ENCODE peak calls at places on chromosomes 12 and 14, in ten cellular contexts. One of them, this sample, is unnamed.

GRCh38 chr12:76726626-76727025 is 37.3 kb upstream of the ZDHHC17 start:
- DNase-seq in fibroblast of lung: no peak
- DNase-seq in pancreas: no peak
- DNase-seq in astrocyte of the cerebellum: no peak
- DNase-seq in heart right ventricle: no peak
- DNase-seq in endothelial cell: no peak
- DNase-seq in upper lobe of right lung: no peak
- DNase-seq in CD14-positive monocyte: no peak
- DNase-seq in IMR-90: no peak
- DNase-seq in BJ: no peak
- DNase-seq in this sample: no peak

GRCh38 chr12:131432532-131433260 is 278.2 kb upstream of the SFSWAP start:
- DNase-seq in CD14-positive monocyte: no peak
- DNase-seq in endothelial cell: no peak
- DNase-seq in heart right ventricle: no peak
- DNase-seq in upper lobe of right lung: no peak
- DNase-seq in pancreas: no peak
- DNase-seq in IMR-90: no peak
- DNase-seq in astrocyte of the cerebellum: no peak
- DNase-seq in fibroblast of lung: no peak
- DNase-seq in BJ: no peak
- DNase-seq in this sample: no peak

GRCh38 chr14:78946949-78947348 is 776.8 kb downstream of the NRXN3 start:
- DNase-seq in astrocyte of the cerebellum: no peak
- DNase-seq in heart right ventricle: no peak
- DNase-seq in fibroblast of lung: no peak
- DNase-seq in BJ: no peak
- DNase-seq in endothelial cell: no peak
- DNase-seq in pancreas: no peak
- DNase-seq in IMR-90: no peak
- DNase-seq in CD14-positive monocyte: no peak
- DNase-seq in upper lobe of right lung: no peak
- DNase-seq in this sample: no peak

GRCh38 chr12:52204931-52205505 is 13.2 kb upstream of the KRT80 start:
- DNase-seq in BJ: no peak
- DNase-seq in IMR-90: no peak
- DNase-seq in pancreas: peak; percentile 48
- DNase-seq in astrocyte of the cerebellum: no peak
- DNase-seq in endothelial cell: no peak
- DNase-seq in heart right ventricle: no peak
- DNase-seq in CD14-positive monocyte: peak; percentile 22
- DNase-seq in upper lobe of right lung: peak; percentile 27
- DNase-seq in fibroblast of lung: no peak
- DNase-seq in this sample: no peak

GRCh38 chr14:41130274-41130673 is 476.4 kb upstream of the LRFN5 start:
- DNase-seq in upper lobe of right lung: no peak
- DNase-seq in CD14-positive monocyte: no peak
- DNase-seq in BJ: no peak
- DNase-seq in fibroblast of lung: no peak
- DNase-seq in pancreas: no peak
- DNase-seq in heart right ventricle: no peak
- DNase-seq in endothelial cell: no peak
- DNase-seq in astrocyte of the cerebellum: no peak
- DNase-seq in IMR-90: no peak
- DNase-seq in this sample: no peak

GRCh38 chr12:45244561-45245348 is 28.9 kb downstream of the ANO6 start:
- DNase-seq in upper lobe of right lung: no peak
- DNase-seq in CD14-positive monocyte: no peak
- DNase-seq in astrocyte of the cerebellum: no peak
- DNase-seq in BJ: no peak
- DNase-seq in heart right ventricle: no peak
- DNase-seq in endothelial cell: no peak
- DNase-seq in fibroblast of lung: no peak
- DNase-seq in pancreas: no peak
- DNase-seq in IMR-90: peak; percentile 66
- DNase-seq in this sample: no peak

GRCh38 chr14:99860219-99860618 is 67.0 kb downstream of the EML1 start:
- DNase-seq in upper lobe of right lung: no peak
- DNase-seq in pancreas: no peak
- DNase-seq in astrocyte of the cerebellum: no peak
- DNase-seq in BJ: no peak
- DNase-seq in endothelial cell: no peak
- DNase-seq in IMR-90: no peak
- DNase-seq in heart right ventricle: no peak
- DNase-seq in fibroblast of lung: no peak
- DNase-seq in CD14-positive monocyte: no peak
- DNase-seq in this sample: no peak

GRCh38 chr14:29521526-29522137 is 406.0 kb downstream of the PRKD1 start:
- DNase-seq in CD14-positive monocyte: no peak
- DNase-seq in heart right ventricle: no peak
- DNase-seq in IMR-90: peak; percentile 6
- DNase-seq in fibroblast of lung: peak; percentile 2
- DNase-seq in pancreas: no peak
- DNase-seq in upper lobe of right lung: no peak
- DNase-seq in astrocyte of the cerebellum: no peak
- DNase-seq in endothelial cell: peak; percentile 22
- DNase-seq in BJ: no peak
- DNase-seq in this sample: peak; percentile 41

GRCh38 chr14:100645200-100645985 is 58.2 kb upstream of the BEGAIN start:
- DNase-seq in CD14-positive monocyte: peak; percentile 87
- DNase-seq in BJ: no peak
- DNase-seq in endothelial cell: peak; percentile 95
- DNase-seq in IMR-90: peak; percentile 76
- DNase-seq in astrocyte of the cerebellum: peak; percentile 72
- DNase-seq in upper lobe of right lung: peak; percentile 92
- DNase-seq in heart right ventricle: peak; percentile 70
- DNase-seq in pancreas: peak; percentile 92
- DNase-seq in fibroblast of lung: peak; percentile 78
- DNase-seq in this sample: peak; percentile 91

GRCh38 chr12:80442426-80443222 is 1.4 kb upstream of the PTPRQ start:
- DNase-seq in IMR-90: peak; percentile 63
- DNase-seq in fibroblast of lung: peak; percentile 88
- DNase-seq in astrocyte of the cerebellum: no peak
- DNase-seq in heart right ventricle: no peak
- DNase-seq in CD14-positive monocyte: no peak
- DNase-seq in endothelial cell: no peak
- DNase-seq in upper lobe of right lung: no peak
- DNase-seq in BJ: no peak
- DNase-seq in pancreas: no peak
- DNase-seq in this sample: no peak

GRCh38 chr12:3646561-3647241 is 106.2 kb downstream of the CRACR2A start:
- DNase-seq in heart right ventricle: no peak
- DNase-seq in astrocyte of the cerebellum: no peak
- DNase-seq in pancreas: no peak
- DNase-seq in IMR-90: no peak
- DNase-seq in CD14-positive monocyte: no peak
- DNase-seq in upper lobe of right lung: no peak
- DNase-seq in fibroblast of lung: no peak
- DNase-seq in BJ: no peak
- DNase-seq in endothelial cell: no peak
- DNase-seq in this sample: no peak

GRCh38 chr14:51534623-51535022 is 117.1 kb upstream of the FRMD6 start:
- DNase-seq in upper lobe of right lung: no peak
- DNase-seq in endothelial cell: peak; percentile 6
- DNase-seq in BJ: no peak
- DNase-seq in CD14-positive monocyte: no peak
- DNase-seq in astrocyte of the cerebellum: no peak
- DNase-seq in fibroblast of lung: peak; percentile 63
- DNase-seq in heart right ventricle: no peak
- DNase-seq in IMR-90: peak; percentile 67
- DNase-seq in pancreas: no peak
- DNase-seq in this sample: peak; percentile 58

GRCh38 chr12:124481257-124481750 is 86.1 kb downstream of the NCOR2 start:
- DNase-seq in upper lobe of right lung: no peak
- DNase-seq in pancreas: no peak
- DNase-seq in heart right ventricle: peak; percentile 18
- DNase-seq in CD14-positive monocyte: no peak
- DNase-seq in IMR-90: no peak
- DNase-seq in endothelial cell: no peak
- DNase-seq in BJ: no peak
- DNase-seq in fibroblast of lung: no peak
- DNase-seq in astrocyte of the cerebellum: no peak
- DNase-seq in this sample: no peak

GRCh38 chr14:99995700-99996356 is 69.4 kb upstream of the EVL start:
- DNase-seq in fibroblast of lung: peak; percentile 28
- DNase-seq in pancreas: no peak
- DNase-seq in heart right ventricle: no peak
- DNase-seq in CD14-positive monocyte: peak; percentile 61
- DNase-seq in IMR-90: peak; percentile 54
- DNase-seq in astrocyte of the cerebellum: no peak
- DNase-seq in upper lobe of right lung: no peak
- DNase-seq in BJ: no peak
- DNase-seq in endothelial cell: peak; percentile 65
- DNase-seq in this sample: peak; percentile 75

GRCh38 chr12:105204916-105205315 is 31.1 kb downstream of the APPL2 start:
- DNase-seq in upper lobe of right lung: no peak
- DNase-seq in CD14-positive monocyte: no peak
- DNase-seq in heart right ventricle: no peak
- DNase-seq in pancreas: no peak
- DNase-seq in fibroblast of lung: peak; percentile 92
- DNase-seq in BJ: peak; percentile 51
- DNase-seq in astrocyte of the cerebellum: peak; percentile 11
- DNase-seq in IMR-90: peak; percentile 84
- DNase-seq in endothelial cell: no peak
- DNase-seq in this sample: no peak

GRCh38 chr12:16531623-16532022 is 74.3 kb downstream of the LMO3 start:
- DNase-seq in astrocyte of the cerebellum: peak; percentile 11
- DNase-seq in BJ: no peak
- DNase-seq in pancreas: no peak
- DNase-seq in CD14-positive monocyte: no peak
- DNase-seq in IMR-90: no peak
- DNase-seq in fibroblast of lung: peak; percentile 14
- DNase-seq in endothelial cell: no peak
- DNase-seq in heart right ventricle: no peak
- DNase-seq in upper lobe of right lung: no peak
- DNase-seq in this sample: no peak

GRCh38 chr14:44767646-44768173 is 194.0 kb downstream of the KLHL28 start:
- DNase-seq in astrocyte of the cerebellum: no peak
- DNase-seq in BJ: no peak
- DNase-seq in IMR-90: no peak
- DNase-seq in endothelial cell: no peak
- DNase-seq in fibroblast of lung: no peak
- DNase-seq in heart right ventricle: no peak
- DNase-seq in CD14-positive monocyte: no peak
- DNase-seq in pancreas: no peak
- DNase-seq in upper lobe of right lung: no peak
- DNase-seq in this sample: no peak

GRCh38 chr12:89278862-89279261 is 73.4 kb downstream of the DUSP6 start:
- DNase-seq in pancreas: no peak
- DNase-seq in BJ: no peak
- DNase-seq in upper lobe of right lung: no peak
- DNase-seq in fibroblast of lung: no peak
- DNase-seq in astrocyte of the cerebellum: no peak
- DNase-seq in endothelial cell: no peak
- DNase-seq in IMR-90: no peak
- DNase-seq in heart right ventricle: no peak
- DNase-seq in CD14-positive monocyte: no peak
- DNase-seq in this sample: no peak
- TF ChIP-seq CTCF in pancreas: no peak
- TF ChIP-seq CTCF in BJ: no peak
- TF ChIP-seq CTCF in upper lobe of right lung: no peak
- TF ChIP-seq CTCF in fibroblast of lung: no peak
- TF ChIP-seq CTCF in astrocyte of the cerebellum: no peak
- TF ChIP-seq CTCF in endothelial cell: no peak
- TF ChIP-seq CTCF in IMR-90: no peak
- TF ChIP-seq CTCF in heart right ventricle: no peak
- TF ChIP-seq CTCF in CD14-positive monocyte: no peak
- TF ChIP-seq CTCF in this sample: no peak

GRCh38 chr12:58346032-58346632 is 404.8 kb downstream of the ATP23 start:
- DNase-seq in heart right ventricle: no peak
- DNase-seq in astrocyte of the cerebellum: peak; percentile 38
- DNase-seq in BJ: no peak
- DNase-seq in fibroblast of lung: peak; percentile 49
- DNase-seq in pancreas: no peak
- DNase-seq in IMR-90: peak; percentile 62
- DNase-seq in CD14-positive monocyte: no peak
- DNase-seq in endothelial cell: no peak
- DNase-seq in upper lobe of right lung: no peak
- DNase-seq in this sample: no peak
- TF ChIP-seq CTCF in heart right ventricle: peak; percentile 85
- TF ChIP-seq CTCF in astrocyte of the cerebellum: peak; percentile 61
- TF ChIP-seq CTCF in BJ: peak; percentile 68
- TF ChIP-seq CTCF in fibroblast of lung: peak; percentile 74
- TF ChIP-seq CTCF in pancreas: peak; percentile 56
- TF ChIP-seq CTCF in IMR-90: peak; percentile 86
- TF ChIP-seq CTCF in CD14-positive monocyte: peak; percentile 89
- TF ChIP-seq CTCF in endothelial cell: peak; percentile 91
- TF ChIP-seq CTCF in upper lobe of right lung: peak; percentile 89
- TF ChIP-seq CTCF in this sample: peak; percentile 43

DNA sequence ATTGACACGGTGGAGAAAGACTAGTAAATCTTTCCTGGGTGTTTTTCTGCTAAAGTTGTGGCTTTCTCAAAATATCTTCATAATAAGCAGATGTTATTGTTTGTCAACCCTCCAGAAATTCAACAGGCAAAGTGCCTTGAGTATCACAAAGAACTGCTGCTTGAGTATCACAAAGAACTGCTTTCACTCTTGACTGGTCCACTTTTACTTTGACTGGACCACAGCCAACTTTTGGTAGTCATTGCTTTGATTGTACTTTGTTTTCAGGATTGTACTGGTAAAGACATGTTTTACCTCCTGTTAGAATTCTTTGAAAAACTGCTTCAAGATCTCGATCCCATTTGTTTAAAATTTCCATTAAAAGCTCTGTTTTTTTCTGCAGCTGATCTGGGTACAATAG is 62.6 kb downstream of the PDZRN4 start:
- DNase-seq in heart right ventricle: no peak
- DNase-seq in endothelial cell: no peak
- DNase-seq in pancreas: no peak
- DNase-seq in astrocyte of the cerebellum: peak; percentile 13
- DNase-seq in upper lobe of right lung: no peak
- DNase-seq in fibroblast of lung: peak; percentile 11
- DNase-seq in IMR-90: no peak
- DNase-seq in BJ: no peak
- DNase-seq in CD14-positive monocyte: no peak
- DNase-seq in this sample: peak; percentile 1
- TF ChIP-seq CTCF in heart right ventricle: no peak
- TF ChIP-seq CTCF in endothelial cell: no peak
- TF ChIP-seq CTCF in pancreas: no peak
- TF ChIP-seq CTCF in astrocyte of the cerebellum: no peak
- TF ChIP-seq CTCF in upper lobe of right lung: no peak
- TF ChIP-seq CTCF in fibroblast of lung: no peak
- TF ChIP-seq CTCF in IMR-90: no peak
- TF ChIP-seq CTCF in BJ: no peak
- TF ChIP-seq CTCF in CD14-positive monocyte: no peak
- TF ChIP-seq CTCF in this sample: no peak

DNA sequence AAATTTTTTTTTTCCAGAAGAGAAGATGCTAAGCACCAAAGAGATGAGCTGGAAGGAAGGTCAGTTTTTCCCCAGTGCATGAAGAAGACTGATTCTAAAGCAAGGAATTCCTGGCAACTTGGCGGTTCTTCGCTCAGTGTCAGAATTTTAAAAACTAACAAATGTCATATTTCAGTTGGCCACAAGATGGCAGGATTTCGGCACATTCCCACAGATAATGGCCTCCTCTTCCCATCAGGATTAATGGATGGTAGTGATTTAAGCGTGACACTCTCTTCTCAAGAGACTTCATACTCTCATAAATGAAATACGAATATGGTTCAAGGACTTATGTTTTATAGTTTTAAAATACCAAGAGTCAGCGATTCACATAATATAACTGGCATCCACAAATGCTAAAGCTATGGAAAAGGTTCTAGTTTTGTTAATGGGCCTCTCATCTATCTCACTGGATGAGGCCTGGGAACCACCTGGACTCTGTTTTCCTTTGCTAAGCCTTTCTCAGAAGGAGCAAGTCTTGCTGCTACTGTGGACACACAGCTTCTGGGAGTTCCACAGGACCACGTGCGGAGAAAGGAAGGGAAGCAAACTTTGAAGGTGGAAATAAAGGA is 46.1 kb upstream of the PTPRO start:
- DNase-seq in fibroblast of lung: peak; percentile 19
- DNase-seq in upper lobe of right lung: no peak
- DNase-seq in astrocyte of the cerebellum: no peak
- DNase-seq in CD14-positive monocyte: no peak
- DNase-seq in heart right ventricle: no peak
- DNase-seq in IMR-90: peak; percentile 29
- DNase-seq in BJ: no peak
- DNase-seq in endothelial cell: peak; percentile 56
- DNase-seq in pancreas: no peak
- DNase-seq in this sample: peak; percentile 41
- TF ChIP-seq CTCF in fibroblast of lung: peak; percentile 61
- TF ChIP-seq CTCF in upper lobe of right lung: peak; percentile 78
- TF ChIP-seq CTCF in astrocyte of the cerebellum: peak; percentile 59
- TF ChIP-seq CTCF in CD14-positive monocyte: peak; percentile 78
- TF ChIP-seq CTCF in heart right ventricle: peak; percentile 75
- TF ChIP-seq CTCF in IMR-90: peak; percentile 79
- TF ChIP-seq CTCF in BJ: peak; percentile 60
- TF ChIP-seq CTCF in endothelial cell: peak; percentile 95
- TF ChIP-seq CTCF in pancreas: peak; percentile 48
- TF ChIP-seq CTCF in this sample: peak; percentile 59